ENCODE peak calls at places on chromosomes 11 and 22, in four cellular contexts. Y, B, L and R are unnamed samples.
A peak's percentile ranks its signal among the peaks of the same experiment; 100 is the strongest.

GRCh38 chr11:62611705-62612365 is 740 bp downstream of the EML3 start:
- DNase-seq in B (peak; percentile 60), L (no peak), Y (peak; percentile 60), R (peak; percentile 87)

GRCh38 chr22:23537421-23537820 is 42.7 kb downstream of the IGLL1 start:
- DNase-seq in B (no peak), Y (no peak), L (no peak), R (no peak)

GRCh38 chr11:37762079-37762478 is 1164.0 kb upstream of the RAG2 start:
- DNase-seq in B (no peak), Y (no peak), L (no peak), R (no peak)

GRCh38 chr11:114160884-114161283 is 101.4 kb downstream of the ZBTB16 start:
- DNase-seq in B (no peak), Y (no peak), L (no peak), R (no peak)

GRCh38 chr22:22362939-22363338 is 118.4 kb downstream of the VPREB1 start:
- DNase-seq in B (no peak), Y (no peak), L (no peak), R (no peak)

GRCh38 chr22:25485626-25486545 is 78.6 kb upstream of the GRK3 start:
- DNase-seq in L (no peak), B (no peak), Y (peak; percentile 43), R (no peak)

GRCh38 chr11:765025-765801 is 12.1 kb downstream of the GATD1 start:
- DNase-seq in Y (peak; percentile 36), B (no peak), L (peak; percentile 63), R (peak; percentile 66)

GRCh38 chr11:114262681-114263509 is 33.3 kb upstream of the NNMT start:
- DNase-seq in L (peak; percentile 10), Y (peak; percentile 54), B (peak; percentile 26), R (peak; percentile 80)

GRCh38 chr11:22792497-22792896 is 37.1 kb downstream of the SVIP start:
- DNase-seq in B (peak; percentile 73), L (no peak), Y (peak; percentile 86), R (peak; percentile 83)

GRCh38 chr11:84714316-84714780 is 912.8 kb downstream of the DLG2 start:
- DNase-seq in Y (peak; percentile 6), L (peak; percentile 22), B (peak; percentile 20), R (peak; percentile 60)

GRCh38 chr11:93024376-93024775 is 54.9 kb downstream of the MTNR1B start:
- DNase-seq in L (no peak), Y (peak; percentile 27), B (no peak), R (peak; percentile 31)

GRCh38 chr22:43262990-43263644 is 76.2 kb upstream of the TTLL12 start:
- DNase-seq in B (peak; percentile 20), L (no peak), Y (no peak), R (no peak)

GRCh38 chr11:118634435-118635236 is 27.2 kb downstream of the PHLDB1 start:
- DNase-seq in Y (peak; percentile 55), B (peak; percentile 44), L (no peak), R (peak; percentile 56)

GRCh38 chr22:49586244-49586748 is 241.4 kb downstream of the BRD1 start:
- DNase-seq in L (no peak), B (no peak), Y (no peak), R (peak; percentile 3)

GRCh38 chr11:29527391-29527936 is 489.4 kb downstream of the KCNA4 start:
- DNase-seq in Y (peak; percentile 74), B (peak; percentile 73), L (no peak), R (peak; percentile 69)

GRCh38 chr11:3962406-3962840 is 107.0 kb downstream of the STIM1 start:
- DNase-seq in Y (peak; percentile 67), B (no peak), L (no peak), R (no peak)

GRCh38 chr11:128415539-128415938 is 171.8 kb downstream of the ETS1 start:
- DNase-seq in B (peak; percentile 69), Y (peak; percentile 84), L (no peak), R (no peak)

GRCh38 chr11:46445192-46445591 is 53.6 kb upstream of the CHRM4 start:
- DNase-seq in B (no peak), L (no peak), Y (no peak), R (no peak)

GRCh38 chr11:46445887-46446286 is 54.3 kb upstream of the CHRM4 start:
- DNase-seq in B (no peak), Y (no peak), L (no peak), R (no peak)

GRCh38 chr11:46444305-46444704 is 52.7 kb upstream of the CHRM4 start:
- DNase-seq in Y (peak; percentile 34), L (no peak), B (no peak), R (peak; percentile 17)

GRCh38 chr11:46446343-46446751 is 54.8 kb upstream of the CHRM4 start:
- DNase-seq in L (no peak), B (no peak), Y (peak; percentile 52), R (peak; percentile 22)

DNA sequence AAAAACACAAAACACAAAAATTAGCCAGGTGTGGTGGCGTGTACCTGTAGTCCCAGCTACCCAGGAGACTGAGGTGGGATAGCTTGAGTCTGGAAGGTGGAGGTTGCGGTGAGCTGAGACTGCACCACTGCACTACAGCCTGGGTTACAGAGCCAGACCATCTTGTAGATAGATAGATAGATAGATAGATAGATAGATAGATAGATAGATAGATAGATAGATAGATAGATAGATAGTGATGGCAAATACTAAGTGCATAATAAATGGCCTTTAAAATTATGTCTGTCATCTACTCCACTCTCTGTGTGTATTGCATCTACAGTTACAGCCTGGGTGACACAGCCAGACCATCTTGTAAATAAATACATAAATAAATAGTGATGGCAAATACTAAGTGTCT is 56.0 kb upstream of the CHRM4 start:
- DNase-seq in L (no peak), B (no peak), Y (no peak), R (no peak)
- H3K4me1 ChIP-seq in L (no peaks in the 10 kb centered on the region), B (no peaks in the 10 kb centered on the region), Y (peaks cover 10% of the 10 kb centered on the region), R (peaks cover 10% of the 10 kb centered on the region)

DNA sequence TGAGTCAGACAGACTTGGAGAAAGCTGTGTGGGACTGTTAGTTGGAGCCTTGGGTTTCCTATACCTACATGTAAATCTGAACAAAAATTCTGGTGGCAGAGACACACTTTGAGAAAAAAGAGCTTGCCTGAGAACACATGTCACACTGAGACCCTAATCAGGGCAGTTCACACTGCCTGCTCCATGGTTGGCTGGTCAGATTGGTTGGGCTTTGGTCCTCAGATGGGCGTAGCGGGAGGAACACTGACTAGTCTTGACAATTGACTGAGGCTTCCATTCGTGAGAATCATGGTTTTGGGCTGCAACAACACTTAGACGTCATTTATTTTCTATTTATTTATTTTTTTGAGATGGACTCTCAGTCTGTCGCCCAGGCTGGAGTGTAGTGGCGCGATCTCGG is 6.9 kb downstream of the PPP6R3 start:
- DNase-seq in Y (no peak), L (no peak), B (no peak), R (no peak)
- H3K4me1 ChIP-seq in Y (peaks cover 24% of the 10 kb centered on the region), L (peaks cover 78% of the 10 kb centered on the region), B (peaks cover 33% of the 10 kb centered on the region), R (peaks cover 49% of the 10 kb centered on the region)

GRCh38 chr22:31099386-31099785 is 8.0 kb downstream of the SELENOM start:
- DNase-seq in Y (peak; percentile 40), B (no peak), L (no peak), R (peak; percentile 78)
- H3K4me1 ChIP-seq in Y (peaks cover 39% of the 10 kb centered on the region), B (peaks cover 11% of the 10 kb centered on the region), L (no peaks in the 10 kb centered on the region), R (peaks cover 33% of the 10 kb centered on the region)

GRCh38 chr11:67780056-67780455 is 105.6 kb upstream of the ALDH3B2 start:
- DNase-seq in Y (no peak), L (no peak), B (no peak), R (no peak)

DNA sequence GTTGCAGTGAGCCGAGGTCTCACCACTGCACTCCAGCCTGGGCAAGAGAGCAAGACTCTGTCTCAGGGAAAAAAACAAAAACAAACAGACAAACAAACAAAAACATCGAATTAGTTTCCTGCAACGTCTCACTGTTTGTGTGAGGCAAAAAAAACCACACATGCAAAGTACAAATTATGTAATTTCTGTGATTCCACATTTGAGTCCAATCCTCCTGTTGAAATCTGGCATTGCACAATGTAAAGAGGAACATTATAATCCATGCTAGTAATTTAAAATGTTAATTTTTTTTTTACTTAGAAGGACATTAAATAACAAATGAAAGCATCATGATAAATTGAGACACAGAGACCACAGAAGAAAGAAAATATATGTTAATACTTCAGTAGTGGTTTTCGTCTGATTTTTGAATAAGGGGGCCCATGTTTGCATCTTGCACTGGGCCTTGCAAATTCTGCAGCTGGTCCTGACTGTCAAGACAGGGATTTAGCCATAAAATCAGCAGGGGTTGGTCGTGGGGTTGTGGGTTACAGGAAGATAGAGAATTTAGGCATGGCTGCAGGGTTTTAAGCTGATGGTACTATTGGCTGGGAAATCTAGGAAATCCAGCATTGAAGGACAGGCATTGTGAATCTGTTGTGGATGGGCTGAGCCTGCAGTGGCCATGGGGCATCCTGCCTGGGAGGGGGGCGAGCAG is 102.6 kb upstream of the ALDH3B2 start:
- DNase-seq in Y (no peak), B (no peak), L (no peak), R (no peak)
- H3K4me1 ChIP-seq in Y (no peaks in the 10 kb centered on the region), B (no peaks in the 10 kb centered on the region), L (no peaks in the 10 kb centered on the region), R (no peaks in the 10 kb centered on the region)

GRCh38 chr11:122105009-122105828 is 10.8 kb downstream of the BLID start:
- DNase-seq in Y (no peak), B (peak; percentile 59), L (no peak), R (peak; percentile 65)
- H3K4me1 ChIP-seq in Y (peaks cover 20% of the 10 kb centered on the region), B (peaks cover 66% of the 10 kb centered on the region), L (no peaks in the 10 kb centered on the region), R (peaks cover 84% of the 10 kb centered on the region)

DNA sequence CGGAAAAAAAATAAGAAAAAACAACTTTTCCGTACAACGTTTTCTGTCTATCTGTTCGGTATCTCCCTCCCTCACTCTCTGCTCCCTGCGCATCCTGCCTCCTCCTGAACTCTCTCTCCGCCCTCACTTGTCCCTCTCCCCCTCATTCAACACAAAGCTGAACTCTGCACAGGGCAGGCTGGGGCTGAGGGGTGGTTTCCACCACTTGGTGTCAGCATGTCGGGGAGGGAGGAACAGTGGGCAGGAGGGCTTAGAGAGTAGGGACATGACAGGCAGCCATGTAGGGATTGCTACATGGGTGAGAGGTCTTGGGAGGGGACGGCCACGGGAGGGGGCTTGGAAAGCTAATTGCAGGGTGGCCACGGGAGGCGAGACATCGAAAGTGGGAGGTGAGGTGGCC is 17.6 kb downstream of the SLC22A12 start:
- DNase-seq in Y (no peak), B (no peak), L (no peak), R (no peak)
- H3K4me1 ChIP-seq in Y (no peaks in the 10 kb centered on the region), B (no peaks in the 10 kb centered on the region), L (peaks cover 9% of the 10 kb centered on the region), R (no peaks in the 10 kb centered on the region)